ENCODE peak calls at places on chromosomes 5 and 9, in ten cellular contexts. A is brain microvascular endothelial cell, N is HL-60, I is lung, D is neural progenitor cell, B is SK-N-SH, C is tibial artery, J is gastrocnemius medialis, Q is A673, W is cardiac muscle cell. Z is an unnamed sample.

GRCh38 chr5:110354341-110354740 is 372.1 kb downstream of the TMEM232 start:
- DNase-seq in A (no peak), N (no peak), I (peak; percentile 32), D (no peak), B (no peak), C (no peak), J (no peak), Q (no peak), W (no peak), Z (no peak)

GRCh38 chr5:159316519-159317383 is 13.5 kb downstream of the IL12B start:
- DNase-seq in A (peak; percentile 55), N (no peak), I (no peak), D (peak; percentile 71), B (peak; percentile 66), C (no peak), J (no peak), Q (peak; percentile 52), W (peak; percentile 60), Z (no peak)

GRCh38 chr9:21078702-21079101 is 960 bp upstream of the IFNB1 start:
- DNase-seq in A (no peak), N (no peak), I (no peak), D (no peak), B (no peak), C (no peak), J (no peak), Q (peak; percentile 2), W (no peak), Z (no peak)

GRCh38 chr5:174045470-174046025 is at the start of gene NSG2:
- DNase-seq in A (peak; percentile 89), N (peak; percentile 66), I (peak; percentile 60), D (peak; percentile 98), B (peak; percentile 85), C (no peak), J (peak; percentile 46), Q (peak; percentile 87), W (peak; percentile 97), Z (peak; percentile 85)

GRCh38 chr5:195401-196160 is 4.3 kb downstream of the LRRC14B start:
- DNase-seq in A (no peak), N (no peak), I (no peak), D (peak; percentile 22), B (no peak), C (peak; percentile 55), J (no peak), Q (no peak), W (peak; percentile 38), Z (no peak)

GRCh38 chr5:142621227-142621626 is 64.7 kb downstream of the FGF1 start:
- DNase-seq in A (peak; percentile 64), N (no peak), I (no peak), D (no peak), B (no peak), C (no peak), J (no peak), Q (no peak), W (no peak), Z (no peak)

GRCh38 chr5:126866837-126867236 is 89.9 kb downstream of the LMNB1 start:
- DNase-seq in A (no peak), N (no peak), I (no peak), D (no peak), B (no peak), C (no peak), J (no peak), Q (no peak), W (no peak), Z (no peak)

GRCh38 chr5:156361451-156362109 is 34.6 kb downstream of the SGCD start:
- DNase-seq in A (no peak), N (no peak), I (no peak), D (no peak), B (no peak), C (no peak), J (no peak), Q (no peak), W (no peak), Z (no peak)

GRCh38 chr5:150062523-150062922 is 23.8 kb downstream of the CSF1R start:
- DNase-seq in A (no peak), N (no peak), I (no peak), D (no peak), B (no peak), C (peak; percentile 19), J (no peak), Q (no peak), W (no peak), Z (no peak)

GRCh38 chr5:96785271-96785670 is 22.5 kb downstream of the ERAP1 start:
- DNase-seq in A (no peak), N (no peak), I (no peak), D (no peak), B (no peak), C (no peak), J (no peak), Q (peak; percentile 22), W (no peak), Z (no peak)

GRCh38 chr5:42467572-42467971 is 44.3 kb downstream of the GHR start:
- DNase-seq in A (no peak), N (no peak), I (no peak), D (no peak), B (no peak), C (no peak), J (no peak), Q (no peak), W (no peak), Z (no peak)

DNA sequence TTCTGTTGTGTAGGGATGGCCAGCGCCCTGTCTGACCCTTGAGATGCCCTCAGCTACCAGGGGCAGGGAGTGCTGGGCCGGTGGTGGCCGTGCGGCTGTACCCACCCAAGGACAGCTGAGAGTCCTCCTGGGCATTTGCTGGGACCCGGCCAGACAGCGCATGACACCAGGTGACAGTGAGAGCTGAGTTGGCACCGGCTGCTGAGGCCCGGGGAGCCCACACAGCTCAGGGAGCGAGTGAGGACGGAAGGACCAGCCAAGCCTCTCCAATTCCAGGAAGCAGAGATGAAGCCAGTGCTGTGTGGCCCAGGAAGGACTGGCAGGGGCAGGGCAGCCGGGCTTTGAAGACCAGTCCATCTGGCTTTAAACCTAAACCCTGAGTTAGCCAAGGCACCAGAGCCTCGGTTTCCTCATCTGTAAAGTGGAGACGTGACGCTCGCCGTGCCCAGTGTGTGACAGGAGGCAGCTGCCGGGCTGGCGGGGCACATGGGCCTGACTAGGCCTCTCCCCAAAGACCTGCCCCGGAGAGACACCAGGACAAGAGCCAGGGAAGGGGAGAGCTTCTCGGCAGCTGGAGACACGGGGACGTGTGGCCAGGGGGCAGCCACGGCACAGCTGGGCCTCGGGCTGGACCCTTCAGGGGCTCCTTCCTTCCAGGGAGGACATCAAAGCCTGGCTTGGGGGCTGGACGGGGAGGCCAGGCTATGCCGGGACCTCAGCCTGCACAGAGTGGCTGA is 3.0 kb upstream of the AGPAT2 start:
- DNase-seq in A (no peak), N (no peak), I (no peak), D (no peak), B (no peak), C (no peak), J (peak; percentile 96), Q (no peak), W (no peak), Z (peak; percentile 77)
- H3K27ac ChIP-seq in A (no peak overlapping the region), N (no peak overlapping the region), I (peak overlapping the region; percentile 38), D (no peak overlapping the region), B (no peak overlapping the region), C (no peak overlapping the region), J (peak overlapping the region; percentile 88), Q (no peak overlapping the region), W (no peak overlapping the region), Z (peak overlapping the region; percentile 93)

GRCh38 chr5:139873033-139873794 is 77.6 kb downstream of the PSD2 start:
- DNase-seq in A (no peak), N (no peak), I (no peak), D (no peak), B (no peak), C (no peak), J (no peak), Q (no peak), W (no peak), Z (peak; percentile 50)

GRCh38 chr5:139869042-139869790 is 73.6 kb downstream of the PSD2 start:
- DNase-seq in A (no peak), N (no peak), I (no peak), D (no peak), B (no peak), C (no peak), J (no peak), Q (no peak), W (no peak), Z (peak; percentile 23)

GRCh38 chr5:139871624-139872023 is 76.0 kb downstream of the PSD2 start:
- DNase-seq in A (no peak), N (no peak), I (no peak), D (no peak), B (no peak), C (no peak), J (no peak), Q (no peak), W (no peak), Z (no peak)

GRCh38 chr5:139870677-139871076 is 75.1 kb downstream of the PSD2 start:
- DNase-seq in A (no peak), N (no peak), I (no peak), D (no peak), B (no peak), C (no peak), J (no peak), Q (no peak), W (no peak), Z (peak; percentile 30)

GRCh38 chr5:139872052-139872766 is 76.6 kb downstream of the PSD2 start:
- DNase-seq in A (no peak), N (no peak), I (no peak), D (peak; percentile 19), B (no peak), C (no peak), J (no peak), Q (no peak), W (no peak), Z (peak; percentile 39)
- TF ChIP-seq CTCF in A (peak; percentile 36), N (no peak), I (no peak), D (peak; percentile 49), B (peak; percentile 24), C (no peak), J (no peak), Q (peak; percentile 21), W (no peak), Z (no peak)

DNA sequence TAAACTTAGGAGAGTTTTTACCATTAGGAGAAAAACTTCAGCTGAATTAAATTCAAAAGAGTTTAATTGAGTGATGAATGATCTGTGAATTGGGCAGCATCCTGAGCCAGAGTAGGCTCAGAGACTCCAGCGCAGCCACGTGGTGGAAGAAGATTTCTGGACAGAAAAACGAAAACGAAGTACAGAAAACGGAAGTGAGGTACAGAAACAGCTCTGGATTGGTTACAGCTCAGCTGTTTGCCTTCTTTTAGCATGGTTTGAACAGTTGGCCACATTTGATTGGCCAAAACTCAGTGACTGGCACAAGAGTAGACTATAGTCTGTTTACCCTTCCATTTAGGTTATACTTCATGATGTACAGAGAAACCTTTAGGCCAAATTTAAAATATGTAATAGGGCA is 69.2 kb upstream of the PLPP1 start:
- DNase-seq in A (no peak), N (no peak), I (no peak), D (no peak), B (no peak), C (no peak), J (no peak), Q (peak; percentile 54), W (no peak), Z (no peak)
- H3K27ac ChIP-seq in A (peak overlapping the region; percentile 76), N (no peak overlapping the region), I (no peak overlapping the region), D (no peak overlapping the region), B (peak overlapping the region; percentile 90), C (peak overlapping the region; percentile 82), J (peak overlapping the region; percentile 89), Q (peak overlapping the region; percentile 60), W (no peak overlapping the region), Z (peak overlapping the region; percentile 86)

DNA sequence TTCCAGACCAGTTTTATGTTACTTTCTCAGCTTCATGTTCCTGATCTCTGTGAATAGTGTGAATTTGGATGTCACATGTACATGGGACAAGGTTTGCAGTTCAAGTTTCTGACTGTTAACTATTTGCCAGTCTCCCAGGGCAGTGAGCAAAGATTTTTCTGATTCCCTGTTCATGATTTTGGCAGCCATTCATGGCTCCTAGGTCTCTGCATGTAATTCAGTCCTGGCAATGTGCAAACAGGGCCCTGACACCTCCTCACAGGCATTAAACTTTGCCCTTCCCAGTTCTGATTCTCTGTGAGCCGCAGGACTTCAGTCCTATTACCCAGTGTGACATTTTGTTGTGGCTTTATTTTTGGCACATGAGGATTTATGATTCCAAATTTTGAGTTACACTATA is 349.7 kb downstream of the ARRDC3 start:
- DNase-seq in A (no peak), N (no peak), I (no peak), D (no peak), B (no peak), C (no peak), J (no peak), Q (no peak), W (no peak), Z (no peak)
- TF ChIP-seq CTCF in A (no peak), N (no peak), I (no peak), D (no peak), B (no peak), C (no peak), J (no peak), Q (no peak), W (no peak), Z (no peak)

Z was measured in psoas muscle.